ENCODE peak calls at places on chromosomes 2 and 18, in five cellular contexts. I is substantia nigra; Q is SHP77; P is activated CD8-positive, alpha-beta memory T cell treated with anti-CD3 and anti-CD28 coated beads for 24 hours; X is foreskin melanocyte. G is an unnamed sample.

GRCh38 chr2:169572189-169572588 is 1.5 kb downstream of the FASTKD1 start:
- DNase-seq in I (no peak), Q (no peak), P (no peak), X (no peak), G (no peak)

GRCh38 chr2:114068438-114068837 is 178.5 kb downstream of the ACTR3 start:
- DNase-seq in I (no peak), Q (no peak), P (no peak), X (no peak), G (no peak)

GRCh38 chr2:85795331-85796045 is 41.7 kb downstream of the ATOH8 start:
- DNase-seq in I (no peak), Q (no peak), P (no peak), X (no peak), G (no peak)

GRCh38 chr2:224369028-224369632 is 32.8 kb downstream of the FAM124B start:
- DNase-seq in I (no peak), Q (peak; percentile 13), P (no peak), X (peak; percentile 37), G (peak; percentile 60)

GRCh38 chr18:58784601-58785137 is 80.0 kb upstream of the ZNF532 start:
- DNase-seq in I (no peak), Q (no peak), P (no peak), X (no peak), G (no peak)

GRCh38 chr18:59823611-59824195 is 76.1 kb upstream of the PMAIP1 start:
- DNase-seq in I (peak; percentile 22), Q (peak; percentile 72), P (no peak), X (peak; percentile 18), G (peak; percentile 39)

GRCh38 chr18:48203961-48204666 is 205.1 kb downstream of the ZBTB7C start:
- DNase-seq in I (no peak), Q (no peak), P (no peak), X (no peak), G (no peak)

GRCh38 chr2:11250400-11251277 is 93.8 kb downstream of the ROCK2 start:
- DNase-seq in I (no peak), Q (no peak), P (no peak), X (no peak), G (no peak)

GRCh38 chr2:104876606-104877005 is 22.7 kb downstream of the POU3F3 start:
- DNase-seq in I (no peak), Q (no peak), P (no peak), X (no peak), G (no peak)

GRCh38 chr2:8662239-8662879 is 19.5 kb upstream of the ID2 start:
- DNase-seq in I (no peak), Q (no peak), P (no peak), X (no peak), G (no peak)

GRCh38 chr2:99662761-99663341 is 173.0 kb upstream of the REV1 start:
- DNase-seq in I (peak; percentile 46), Q (no peak), P (no peak), X (peak; percentile 92), G (no peak)

GRCh38 chr2:182266909-182267308 is 159.9 kb downstream of the PDE1A start:
- DNase-seq in I (no peak), Q (no peak), P (no peak), X (no peak), G (no peak)

GRCh38 chr2:204110250-204111183 is 174.0 kb downstream of the ICOS start:
- DNase-seq in I (no peak), Q (no peak), P (peak; percentile 80), X (peak; percentile 61), G (peak; percentile 20)

GRCh38 chr2:161992526-161992925 is 81.5 kb downstream of the DPP4 start:
- DNase-seq in I (no peak), Q (no peak), P (peak; percentile 70), X (no peak), G (no peak)

GRCh38 chr2:11827547-11827946 is 81.1 kb downstream of the LPIN1 start:
- DNase-seq in I (no peak), Q (no peak), P (no peak), X (no peak), G (no peak)

GRCh38 chr18:31555971-31556747 is 35.5 kb upstream of the TTR start:
- DNase-seq in I (no peak), Q (peak; percentile 31), P (no peak), X (peak; percentile 73), G (peak; percentile 40)

GRCh38 chr2:50746526-50746925 is 285.4 kb downstream of the NRXN1 start:
- DNase-seq in I (no peak), Q (peak; percentile 18), P (no peak), X (peak; percentile 27), G (no peak)

GRCh38 chr18:13800505-13801259 is 23.3 kb upstream of the MC5R start:
- DNase-seq in I (peak; percentile 22), Q (peak; percentile 78), P (peak; percentile 62), X (no peak), G (no peak)

GRCh38 chr18:7117390-7118355 is at the start of gene LAMA1:
- DNase-seq in I (no peak), Q (no peak), P (no peak), X (peak; percentile 13), G (no peak)

GRCh38 chr2:9264301-9264700 is 57.7 kb downstream of the ASAP2 start:
- DNase-seq in I (no peak), Q (no peak), P (no peak), X (no peak), G (no peak)

GRCh38 chr2:131094655-131095281 is 1.5 kb upstream of the FAM168B start:
- DNase-seq in I (no peak), Q (no peak), P (no peak), X (no peak), G (no peak)

GRCh38 chr2:178530625-178531142 is 50.4 kb downstream of the PLEKHA3 start:
- DNase-seq in I (no peak), Q (no peak), P (no peak), X (no peak), G (no peak)

GRCh38 chr2:85409719-85410583 is at the start of gene CAPG:
- DNase-seq in I (no peak), Q (no peak), P (peak; percentile 74), X (no peak), G (no peak)

GRCh38 chr2:134276381-134277172 is 22.7 kb downstream of the MGAT5 start:
- DNase-seq in I (no peak), Q (no peak), P (no peak), X (no peak), G (no peak)

GRCh38 chr18:37578886-37579513 is 13.4 kb upstream of the CELF4 start:
- DNase-seq in I (no peak), Q (peak; percentile 68), P (no peak), X (peak; percentile 20), G (no peak)

GRCh38 chr2:1360132-1360531 is 53.1 kb upstream of the TPO start:
- DNase-seq in I (no peak), Q (no peak), P (no peak), X (no peak), G (no peak)

GRCh38 chr2:37615808-37616673 is 55.4 kb downstream of the CDC42EP3 start:
- DNase-seq in I (no peak), Q (no peak), P (no peak), X (no peak), G (no peak)

GRCh38 chr2:88626171-88627054 is 851 bp downstream of the EIF2AK3 start:
- DNase-seq in I (no peak), Q (no peak), P (peak; percentile 78), X (no peak), G (no peak)

GRCh38 chr2:98586466-98587140 is 21.7 kb downstream of the COA5 start:
- DNase-seq in I (no peak), Q (no peak), P (peak; percentile 45), X (no peak), G (no peak)